ENCODE peak calls at places on chromosomes 4 and X, in four cellular contexts. One of them, this sample, is unnamed.

GRCh38 chrX:2751291-2751690 is 549 bp upstream of the XG start:
- DNase-seq in activated T-cell treated with anti-CD3 and anti-CD28 coated beads, Interleukin-2, amount 50 U/mL, for 1 hour: no peak
- DNase-seq in activated CD8-positive, alpha-beta memory T cell treated with anti-CD3 and anti-CD28 coated beads for 4 hours: no peak
- DNase-seq in Caco-2: no peak
- DNase-seq in this sample: peak

GRCh38 chrX:41384041-41384705 is 50.2 kb downstream of the DDX3X start:
- DNase-seq in activated T-cell treated with anti-CD3 and anti-CD28 coated beads, Interleukin-2, amount 50 U/mL, for 1 hour: peak
- DNase-seq in activated CD8-positive, alpha-beta memory T cell treated with anti-CD3 and anti-CD28 coated beads for 4 hours: no peak
- DNase-seq in Caco-2: peak
- DNase-seq in this sample: no peak

GRCh38 chrX:140440891-140441290 is 64.0 kb downstream of the SOX3 start:
- DNase-seq in Caco-2: no peak
- DNase-seq in activated T-cell treated with anti-CD3 and anti-CD28 coated beads, Interleukin-2, amount 50 U/mL, for 1 hour: no peak
- DNase-seq in activated CD8-positive, alpha-beta memory T cell treated with anti-CD3 and anti-CD28 coated beads for 4 hours: no peak
- DNase-seq in this sample: peak

GRCh38 chrX:117689956-117690355 is 426.7 kb downstream of the KLHL13 start:
- DNase-seq in activated CD8-positive, alpha-beta memory T cell treated with anti-CD3 and anti-CD28 coated beads for 4 hours: no peak
- DNase-seq in Caco-2: no peak
- DNase-seq in activated T-cell treated with anti-CD3 and anti-CD28 coated beads, Interleukin-2, amount 50 U/mL, for 1 hour: no peak
- DNase-seq in this sample: no peak

GRCh38 chrX:48761674-48762471 is at the start of gene GLOD5:
- DNase-seq in activated T-cell treated with anti-CD3 and anti-CD28 coated beads, Interleukin-2, amount 50 U/mL, for 1 hour: no peak
- DNase-seq in Caco-2: peak
- DNase-seq in activated CD8-positive, alpha-beta memory T cell treated with anti-CD3 and anti-CD28 coated beads for 4 hours: no peak
- DNase-seq in this sample: no peak

GRCh38 chr4:156977435-156978160 is 6.0 kb upstream of the PDGFC start:
- DNase-seq in activated T-cell treated with anti-CD3 and anti-CD28 coated beads, Interleukin-2, amount 50 U/mL, for 1 hour: no peak
- DNase-seq in activated CD8-positive, alpha-beta memory T cell treated with anti-CD3 and anti-CD28 coated beads for 4 hours: no peak
- DNase-seq in Caco-2: no peak
- DNase-seq in this sample: no peak

GRCh38 chr4:170051402-170051801 is 25.2 kb upstream of the MFAP3L start:
- DNase-seq in Caco-2: no peak
- DNase-seq in activated T-cell treated with anti-CD3 and anti-CD28 coated beads, Interleukin-2, amount 50 U/mL, for 1 hour: no peak
- DNase-seq in activated CD8-positive, alpha-beta memory T cell treated with anti-CD3 and anti-CD28 coated beads for 4 hours: no peak
- DNase-seq in this sample: no peak

GRCh38 chrX:120769576-120770341 is 105.9 kb downstream of the CT47B1 start:
- DNase-seq in Caco-2: no peak
- DNase-seq in activated T-cell treated with anti-CD3 and anti-CD28 coated beads, Interleukin-2, amount 50 U/mL, for 1 hour: no peak
- DNase-seq in activated CD8-positive, alpha-beta memory T cell treated with anti-CD3 and anti-CD28 coated beads for 4 hours: no peak
- DNase-seq in this sample: no peak

GRCh38 chr4:144572660-144573059 is 73.3 kb upstream of the HHIP start:
- DNase-seq in Caco-2: no peak
- DNase-seq in activated CD8-positive, alpha-beta memory T cell treated with anti-CD3 and anti-CD28 coated beads for 4 hours: no peak
- DNase-seq in activated T-cell treated with anti-CD3 and anti-CD28 coated beads, Interleukin-2, amount 50 U/mL, for 1 hour: no peak
- DNase-seq in this sample: no peak

GRCh38 chr4:88759039-88759631 is 61.5 kb upstream of the NAP1L5 start:
- DNase-seq in activated T-cell treated with anti-CD3 and anti-CD28 coated beads, Interleukin-2, amount 50 U/mL, for 1 hour: no peak
- DNase-seq in activated CD8-positive, alpha-beta memory T cell treated with anti-CD3 and anti-CD28 coated beads for 4 hours: no peak
- DNase-seq in Caco-2: no peak
- DNase-seq in this sample: no peak

GRCh38 chr4:174278467-174278866 is 5.0 kb downstream of the FBXO8 start:
- DNase-seq in Caco-2: no peak
- DNase-seq in activated T-cell treated with anti-CD3 and anti-CD28 coated beads, Interleukin-2, amount 50 U/mL, for 1 hour: no peak
- DNase-seq in activated CD8-positive, alpha-beta memory T cell treated with anti-CD3 and anti-CD28 coated beads for 4 hours: no peak
- DNase-seq in this sample: no peak